ENCODE peak calls at places on chromosomes 1 and 21, in seven cellular contexts. One of them, this sample, is unnamed.

GRCh38 chr1:23959461-23960290 is at the start of gene PNRC2:
- DNase-seq in HepG2: peak; percentile 90
- DNase-seq in HCT116: peak; percentile 86
- DNase-seq in K562: peak; percentile 100
- DNase-seq in SK-N-SH: peak; percentile 98
- DNase-seq in H1: peak; percentile 87
- DNase-seq in GM12878: peak; percentile 82
- DNase-seq in this sample: peak; percentile 95

GRCh38 chr1:70142120-70142519 is 63.3 kb downstream of the LRRC40 start:
- DNase-seq in HepG2: no peak
- DNase-seq in HCT116: no peak
- DNase-seq in K562: no peak
- DNase-seq in SK-N-SH: no peak
- DNase-seq in H1: no peak
- DNase-seq in GM12878: no peak
- DNase-seq in this sample: no peak

GRCh38 chr1:21332691-21333449 is 42.6 kb upstream of the ECE1 start:
- DNase-seq in HepG2: peak; percentile 59
- DNase-seq in HCT116: no peak
- DNase-seq in K562: no peak
- DNase-seq in SK-N-SH: no peak
- DNase-seq in H1: no peak
- DNase-seq in GM12878: no peak
- DNase-seq in this sample: no peak

GRCh38 chr1:200306954-200307754 is 102.7 kb downstream of the ZNF281 start:
- DNase-seq in HepG2: peak; percentile 40
- DNase-seq in HCT116: peak; percentile 33
- DNase-seq in K562: peak; percentile 70
- DNase-seq in SK-N-SH: peak; percentile 61
- DNase-seq in H1: no peak
- DNase-seq in GM12878: peak; percentile 17
- DNase-seq in this sample: no peak

GRCh38 chr1:233114860-233115259 is 164.4 kb downstream of the NTPCR start:
- DNase-seq in HepG2: no peak
- DNase-seq in HCT116: no peak
- DNase-seq in K562: no peak
- DNase-seq in SK-N-SH: no peak
- DNase-seq in H1: no peak
- DNase-seq in GM12878: no peak
- DNase-seq in this sample: no peak

GRCh38 chr1:22420456-22421053 is 31.1 kb upstream of the ZBTB40 start:
- DNase-seq in HepG2: peak; percentile 70
- DNase-seq in HCT116: peak; percentile 66
- DNase-seq in K562: peak; percentile 85
- DNase-seq in SK-N-SH: peak; percentile 90
- DNase-seq in H1: peak; percentile 73
- DNase-seq in GM12878: no peak
- DNase-seq in this sample: peak; percentile 59

GRCh38 chr1:151680812-151681211 is 35.8 kb downstream of the CELF3 start:
- DNase-seq in HepG2: no peak
- DNase-seq in HCT116: peak; percentile 75
- DNase-seq in K562: no peak
- DNase-seq in SK-N-SH: no peak
- DNase-seq in H1: no peak
- DNase-seq in GM12878: no peak
- DNase-seq in this sample: no peak

GRCh38 chr21:43302769-43303168 is 124.2 kb downstream of the SIK1 start:
- DNase-seq in HepG2: no peak
- DNase-seq in HCT116: no peak
- DNase-seq in K562: no peak
- DNase-seq in SK-N-SH: no peak
- DNase-seq in H1: no peak
- DNase-seq in GM12878: no peak
- DNase-seq in this sample: no peak

GRCh38 chr1:113811888-113812660 is at the start of gene RSBN1:
- DNase-seq in HepG2: peak; percentile 97
- DNase-seq in HCT116: peak; percentile 98
- DNase-seq in K562: peak; percentile 93
- DNase-seq in SK-N-SH: peak; percentile 92
- DNase-seq in H1: peak; percentile 96
- DNase-seq in GM12878: peak; percentile 96
- DNase-seq in this sample: peak; percentile 100

GRCh38 chr1:9770276-9770675 is 53.5 kb downstream of the CLSTN1 start:
- DNase-seq in HepG2: no peak
- DNase-seq in HCT116: no peak
- DNase-seq in K562: no peak
- DNase-seq in SK-N-SH: no peak
- DNase-seq in H1: no peak
- DNase-seq in GM12878: no peak
- DNase-seq in this sample: no peak

GRCh38 chr1:83531910-83532309 is 467.0 kb downstream of the TTLL7 start:
- DNase-seq in HepG2: no peak
- DNase-seq in HCT116: no peak
- DNase-seq in K562: no peak
- DNase-seq in SK-N-SH: no peak
- DNase-seq in H1: no peak
- DNase-seq in GM12878: no peak
- DNase-seq in this sample: no peak

GRCh38 chr1:178055093-178055492 is 38.8 kb upstream of the RASAL2 start:
- DNase-seq in HepG2: peak; percentile 40
- DNase-seq in HCT116: no peak
- DNase-seq in K562: no peak
- DNase-seq in SK-N-SH: peak; percentile 52
- DNase-seq in H1: no peak
- DNase-seq in GM12878: no peak
- DNase-seq in this sample: no peak

GRCh38 chr1:236325567-236325966 is 43.8 kb upstream of the ERO1B start:
- DNase-seq in HepG2: no peak
- DNase-seq in HCT116: no peak
- DNase-seq in K562: no peak
- DNase-seq in SK-N-SH: no peak
- DNase-seq in H1: no peak
- DNase-seq in GM12878: no peak
- DNase-seq in this sample: no peak

GRCh38 chr1:25647863-25648262 is 31.3 kb downstream of the MAN1C1 start:
- DNase-seq in HepG2: no peak
- DNase-seq in HCT116: no peak
- DNase-seq in K562: no peak
- DNase-seq in SK-N-SH: no peak
- DNase-seq in H1: no peak
- DNase-seq in GM12878: no peak
- DNase-seq in this sample: no peak

GRCh38 chr1:54215578-54215977 is 15.6 kb downstream of the MRPL37 start:
- DNase-seq in HepG2: no peak
- DNase-seq in HCT116: no peak
- DNase-seq in K562: peak; percentile 40
- DNase-seq in SK-N-SH: no peak
- DNase-seq in H1: no peak
- DNase-seq in GM12878: no peak
- DNase-seq in this sample: no peak

GRCh38 chr1:93798301-93798700 is 80.7 kb downstream of the DNTTIP2 start:
- DNase-seq in HepG2: no peak
- DNase-seq in HCT116: no peak
- DNase-seq in K562: no peak
- DNase-seq in SK-N-SH: no peak
- DNase-seq in H1: no peak
- DNase-seq in GM12878: no peak
- DNase-seq in this sample: no peak

GRCh38 chr1:8875216-8875861 is 3.1 kb downstream of the ENO1 start:
- DNase-seq in HepG2: no peak
- DNase-seq in HCT116: no peak
- DNase-seq in K562: no peak
- DNase-seq in SK-N-SH: no peak
- DNase-seq in H1: no peak
- DNase-seq in GM12878: no peak
- DNase-seq in this sample: no peak

GRCh38 chr21:31397515-31397926 is 53.5 kb upstream of the TIAM1 start:
- DNase-seq in HepG2: no peak
- DNase-seq in HCT116: no peak
- DNase-seq in K562: no peak
- DNase-seq in SK-N-SH: peak; percentile 51
- DNase-seq in H1: no peak
- DNase-seq in GM12878: no peak
- DNase-seq in this sample: no peak

GRCh38 chr1:20730690-20731056 is 1.8 kb downstream of the SH2D5 start:
- DNase-seq in HepG2: no peak
- DNase-seq in HCT116: no peak
- DNase-seq in K562: no peak
- DNase-seq in SK-N-SH: peak; percentile 28
- DNase-seq in H1: no peak
- DNase-seq in GM12878: no peak
- DNase-seq in this sample: no peak

GRCh38 chr1:13828454-13829151 is 128.6 kb downstream of the PRDM2 start:
- DNase-seq in HepG2: peak; percentile 23
- DNase-seq in HCT116: peak; percentile 43
- DNase-seq in K562: peak; percentile 76
- DNase-seq in SK-N-SH: peak; percentile 67
- DNase-seq in H1: peak; percentile 65
- DNase-seq in GM12878: no peak
- DNase-seq in this sample: peak; percentile 32

GRCh38 chr1:246355421-246356230 is 151.5 kb downstream of the SMYD3 start:
- DNase-seq in HepG2: no peak
- DNase-seq in HCT116: no peak
- DNase-seq in K562: no peak
- DNase-seq in SK-N-SH: no peak
- DNase-seq in H1: no peak
- DNase-seq in GM12878: no peak
- DNase-seq in this sample: peak; percentile 18
- H3K9ac ChIP-seq in HepG2: no peak overlapping the region
- H3K9ac ChIP-seq in HCT116: no peak overlapping the region
- H3K9ac ChIP-seq in K562: no peak overlapping the region
- H3K9ac ChIP-seq in SK-N-SH: no peak overlapping the region
- H3K9ac ChIP-seq in H1: no peak overlapping the region
- H3K9ac ChIP-seq in GM12878: no peak overlapping the region
- H3K9ac ChIP-seq in this sample: no peak overlapping the region

GRCh38 chr1:207850621-207851407 is 60.1 kb downstream of the CD34 start:
- DNase-seq in HepG2: no peak
- DNase-seq in HCT116: no peak
- DNase-seq in K562: no peak
- DNase-seq in SK-N-SH: no peak
- DNase-seq in H1: no peak
- DNase-seq in GM12878: no peak
- DNase-seq in this sample: no peak

GRCh38 chr1:207854001-207854400 is 56.9 kb downstream of the CD34 start:
- DNase-seq in HepG2: no peak
- DNase-seq in HCT116: no peak
- DNase-seq in K562: no peak
- DNase-seq in SK-N-SH: no peak
- DNase-seq in H1: no peak
- DNase-seq in GM12878: no peak
- DNase-seq in this sample: no peak

GRCh38 chr1:207853372-207853757 is 57.6 kb downstream of the CD34 start:
- DNase-seq in HepG2: no peak
- DNase-seq in HCT116: no peak
- DNase-seq in K562: no peak
- DNase-seq in SK-N-SH: no peak
- DNase-seq in H1: no peak
- DNase-seq in GM12878: no peak
- DNase-seq in this sample: no peak

GRCh38 chr1:207852576-207853371 is 58.2 kb downstream of the CD34 start:
- DNase-seq in HepG2: no peak
- DNase-seq in HCT116: no peak
- DNase-seq in K562: no peak
- DNase-seq in SK-N-SH: no peak
- DNase-seq in H1: no peak
- DNase-seq in GM12878: no peak
- DNase-seq in this sample: no peak

DNA sequence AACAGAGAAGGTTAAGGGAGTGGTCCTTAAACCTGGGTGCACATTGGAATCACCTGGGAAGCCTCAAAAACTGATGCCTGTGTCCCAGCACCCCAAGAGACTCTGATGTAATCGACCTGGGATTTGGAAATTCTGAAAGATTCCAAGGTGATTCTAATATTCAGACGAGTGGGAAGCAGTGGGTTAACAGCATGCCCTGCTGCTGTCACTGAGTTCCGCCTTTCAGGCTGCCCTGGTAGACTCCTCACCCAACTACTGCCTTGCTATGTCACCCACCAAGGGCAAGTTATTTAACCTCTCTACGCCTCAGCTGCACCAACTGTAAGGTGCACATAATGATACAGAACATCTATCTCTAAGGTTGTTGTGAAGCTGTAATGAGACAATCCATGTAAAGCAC is 59.2 kb downstream of the CD34 start:
- DNase-seq in HepG2: no peak
- DNase-seq in HCT116: no peak
- DNase-seq in K562: no peak
- DNase-seq in SK-N-SH: no peak
- DNase-seq in H1: no peak
- DNase-seq in GM12878: no peak
- DNase-seq in this sample: no peak
- H3K4me1 ChIP-seq in HepG2: peaks cover 23% of the 10 kb centered on the region
- H3K4me1 ChIP-seq in HCT116: no peaks in the 10 kb centered on the region
- H3K4me1 ChIP-seq in K562: no peaks in the 10 kb centered on the region
- H3K4me1 ChIP-seq in SK-N-SH: no peaks in the 10 kb centered on the region
- H3K4me1 ChIP-seq in H1: peaks cover 3% of the 10 kb centered on the region
- H3K4me1 ChIP-seq in GM12878: peaks cover 3% of the 10 kb centered on the region
- H3K4me1 ChIP-seq in this sample: no peaks in the 10 kb centered on the region

GRCh38 chr1:65330021-65330420 is 20.7 kb downstream of the DNAJC6 start:
- DNase-seq in HepG2: no peak
- DNase-seq in HCT116: no peak
- DNase-seq in K562: no peak
- DNase-seq in SK-N-SH: no peak
- DNase-seq in H1: no peak
- DNase-seq in GM12878: no peak
- DNase-seq in this sample: no peak
- TF ChIP-seq YY1 in HepG2: no peak
- TF ChIP-seq YY1 in HCT116: no peak
- TF ChIP-seq YY1 in K562: no peak
- TF ChIP-seq YY1 in SK-N-SH: no peak
- TF ChIP-seq YY1 in H1: no peak
- TF ChIP-seq YY1 in GM12878: no peak
- TF ChIP-seq YY1 in this sample: no peak

GRCh38 chr21:29303301-29303700 is 4.6 kb downstream of the BACH1 start:
- DNase-seq in HepG2: no peak
- DNase-seq in HCT116: no peak
- DNase-seq in K562: no peak
- DNase-seq in SK-N-SH: no peak
- DNase-seq in H1: no peak
- DNase-seq in GM12878: no peak
- DNase-seq in this sample: no peak

GRCh38 chr21:29304577-29304976 is 5.9 kb downstream of the BACH1 start:
- DNase-seq in HepG2: no peak
- DNase-seq in HCT116: no peak
- DNase-seq in K562: no peak
- DNase-seq in SK-N-SH: no peak
- DNase-seq in H1: no peak
- DNase-seq in GM12878: no peak
- DNase-seq in this sample: no peak

GRCh38 chr21:29305561-29305960 is 6.8 kb downstream of the BACH1 start:
- DNase-seq in HepG2: peak; percentile 35
- DNase-seq in HCT116: no peak
- DNase-seq in K562: no peak
- DNase-seq in SK-N-SH: no peak
- DNase-seq in H1: no peak
- DNase-seq in GM12878: no peak
- DNase-seq in this sample: no peak

GRCh38 chr21:29306920-29307319 is 8.2 kb downstream of the BACH1 start:
- DNase-seq in HepG2: no peak
- DNase-seq in HCT116: no peak
- DNase-seq in K562: no peak
- DNase-seq in SK-N-SH: no peak
- DNase-seq in H1: no peak
- DNase-seq in GM12878: no peak
- DNase-seq in this sample: no peak

GRCh38 chr21:29305068-29305467 is 6.3 kb downstream of the BACH1 start:
- DNase-seq in HepG2: no peak
- DNase-seq in HCT116: no peak
- DNase-seq in K562: no peak
- DNase-seq in SK-N-SH: no peak
- DNase-seq in H1: no peak
- DNase-seq in GM12878: no peak
- DNase-seq in this sample: no peak
- H3K9ac ChIP-seq in HepG2: no peak overlapping the region
- H3K9ac ChIP-seq in HCT116: no peak overlapping the region
- H3K9ac ChIP-seq in K562: peak overlapping the region; percentile 22
- H3K9ac ChIP-seq in SK-N-SH: no peak overlapping the region
- H3K9ac ChIP-seq in H1: no peak overlapping the region
- H3K9ac ChIP-seq in GM12878: peak overlapping the region; percentile 22
- H3K9ac ChIP-seq in this sample: no peak overlapping the region

This sample was measured in NT2/D1.